ENCODE peak calls at places on chromosome 5, in eight cellular contexts. O is PC-9; H is AG10803; L is caudate nucleus; W is activated T-helper 9 cell treated with anti-CD3 and anti-CD28 coated beads, Interleukin-2, amount 50 U/mL, for 16 hours; R is Panc1; G is dorsolateral prefrontal cortex; N is lung microvascular endothelial cell. J is an unnamed sample.

GRCh38 chr5:83563631-83564030 is 92.1 kb downstream of the VCAN start:
- DNase-seq in O (peak), H (no peak), L (no peak), W (no peak), R (no peak), G (no peak), N (no peak), J (no peak)

GRCh38 chr5:131262953-131263541 is 806 bp upstream of the CDC42SE2 start:
- DNase-seq in O (no peak), H (no peak), L (no peak), W (no peak), R (no peak), G (no peak), N (peak), J (no peak)

GRCh38 chr5:52886206-52886605 is 98.5 kb downstream of the ITGA1 start:
- DNase-seq in O (no peak), H (no peak), L (no peak), W (no peak), R (no peak), G (no peak), N (no peak), J (no peak)

GRCh38 chr5:2306711-2307110 is 424.0 kb upstream of the IRX4 start:
- DNase-seq in O (no peak), H (no peak), L (no peak), W (no peak), R (no peak), G (no peak), N (no peak), J (no peak)

GRCh38 chr5:97909541-97909940 is 726.5 kb upstream of the RIOK2 start:
- DNase-seq in O (no peak), H (no peak), L (no peak), W (no peak), R (no peak), G (no peak), N (no peak), J (no peak)

GRCh38 chr5:135310328-135310989 is 88.6 kb downstream of the MACROH2A1 start:
- DNase-seq in O (peak), H (peak), L (no peak), W (no peak), R (no peak), G (no peak), N (no peak), J (no peak)

GRCh38 chr5:36836831-36837230 is 39.7 kb upstream of the NIPBL start:
- DNase-seq in O (no peak), H (no peak), L (no peak), W (no peak), R (no peak), G (no peak), N (peak), J (no peak)

GRCh38 chr5:57176350-57176857 is 2.5 kb downstream of the GPBP1 start:
- DNase-seq in O (no peak), H (peak), L (no peak), W (no peak), R (no peak), G (no peak), N (peak), J (no peak)

GRCh38 chr5:104326966-104327365 is 764.4 kb upstream of the NUDT12 start:
- DNase-seq in O (no peak), H (no peak), L (peak), W (no peak), R (no peak), G (no peak), N (no peak), J (no peak)

GRCh38 chr5:17156463-17156862 is 61.0 kb upstream of the BASP1 start:
- DNase-seq in O (no peak), H (no peak), L (no peak), W (no peak), R (no peak), G (no peak), N (no peak), J (no peak)

GRCh38 chr5:1476181-1476966 is 31.1 kb upstream of the SLC6A3 start:
- DNase-seq in O (no peak), H (no peak), L (no peak), W (no peak), R (no peak), G (no peak), N (no peak), J (no peak)

J was measured in WERI-Rb-1.